ENCODE peak calls at places on chromosomes 12 and 14, in four cellular contexts. G, U, T and D are unnamed samples.

GRCh38 chr12:89383235-89384049 is 31.1 kb upstream of the DUSP6 start:
- DNase-seq in G (no peak), U (no peak), T (no peak), D (no peak)

GRCh38 chr14:87187787-87188186 is 805.2 kb downstream of the GALC start:
- DNase-seq in G (no peak), U (no peak), T (no peak), D (no peak)

GRCh38 chr14:49512147-49512551 is 74.0 kb downstream of the RPS29 start:
- DNase-seq in G (no peak), U (peak), T (no peak), D (no peak)

GRCh38 chr12:82964446-82964845 is 277.7 kb downstream of the TMTC2 start:
- DNase-seq in G (no peak), U (no peak), T (no peak), D (no peak)

GRCh38 chr14:103593577-103593976 is 30.8 kb downstream of the COA8 start:
- DNase-seq in G (no peak), U (no peak), T (peak), D (no peak)

GRCh38 chr14:27056586-27056985 is 458.8 kb upstream of the NOVA1 start:
- DNase-seq in G (no peak), U (no peak), T (no peak), D (no peak)

GRCh38 chr14:64806202-64806861 is 73.4 kb downstream of the SPTB start:
- DNase-seq in G (no peak), U (no peak), T (no peak), D (no peak)

GRCh38 chr14:66701813-66702212 is 193.9 kb downstream of the GPHN start:
- DNase-seq in G (no peak), U (no peak), T (no peak), D (no peak)

GRCh38 chr14:76309572-76310551 is 66.1 kb upstream of the ESRRB start:
- DNase-seq in G (no peak), U (no peak), T (no peak), D (no peak)

GRCh38 chr12:117830471-117830870 is 138.3 kb downstream of the KSR2 start:
- DNase-seq in G (no peak), U (no peak), T (no peak), D (no peak)

GRCh38 chr14:24056800-24057184 is 5.0 kb downstream of the CARMIL3 start:
- DNase-seq in G (no peak), U (no peak), T (no peak), D (no peak)

GRCh38 chr12:45268672-45269406 is 52.9 kb downstream of the ANO6 start:
- DNase-seq in G (no peak), U (peak), T (no peak), D (peak)

GRCh38 chr12:26651566-26652188 is 181.3 kb downstream of the ITPR2 start:
- DNase-seq in G (peak), U (peak), T (peak), D (peak)

GRCh38 chr14:103408491-103409155 is 23.4 kb downstream of the MARK3 start:
- DNase-seq in G (no peak), U (no peak), T (no peak), D (peak)

GRCh38 chr12:14691560-14691959 is 4.8 kb downstream of the GUCY2C start:
- DNase-seq in G (peak), U (no peak), T (peak), D (no peak)

GRCh38 chr12:51326762-51327439 is 2.9 kb upstream of the BIN2 start:
- DNase-seq in G (peak), U (no peak), T (peak), D (no peak)

GRCh38 chr12:100868487-100868886 is 73.9 kb downstream of the ANO4 start:
- DNase-seq in G (no peak), U (peak), T (no peak), D (no peak)